ENCODE peak calls at places on chromosomes 3 and 15, in five cellular contexts. D is T-helper 1 cell, W is NCI-H526, U is Caco-2, Q is A549. S is an unnamed sample.

GRCh38 chr15:66876423-66876730 is 174.3 kb downstream of the SMAD6 start:
- DNase-seq in D (no peak), Q (no peak), W (no peak), U (no peak), S (no peak)

GRCh38 chr15:64507293-64507802 is 47.0 kb downstream of the ZNF609 start:
- DNase-seq in U (peak), D (peak), W (peak), Q (peak), S (no peak)

GRCh38 chr3:71208273-71209095 is 375.0 kb downstream of the FOXP1 start:
- DNase-seq in W (peak), D (no peak), Q (peak), U (peak), S (peak)

GRCh38 chr15:74780983-74781672 is 752 bp upstream of the CSK start:
- DNase-seq in W (no peak), Q (no peak), U (no peak), D (peak), S (peak)

GRCh38 chr3:169264711-169265110 is 398.8 kb downstream of the MECOM start:
- DNase-seq in Q (no peak), D (no peak), W (no peak), U (no peak), S (no peak)

GRCh38 chr3:153293222-153293621 is 131.2 kb downstream of the RAP2B start:
- DNase-seq in W (no peak), Q (no peak), U (no peak), D (no peak), S (no peak)

GRCh38 chr3:148955544-148956346 is 35.6 kb upstream of the GYG1 start:
- DNase-seq in Q (peak), D (peak), W (no peak), U (peak), S (peak)

GRCh38 chr3:3134750-3135448 is 8.2 kb downstream of the TRNT1 start:
- DNase-seq in U (no peak), Q (no peak), W (no peak), D (no peak), S (no peak)

GRCh38 chr3:112464264-112464663 is 35.0 kb downstream of the BTLA start:
- DNase-seq in W (no peak), U (no peak), Q (no peak), D (peak), S (no peak)

GRCh38 chr3:55416381-55416821 is 70.7 kb downstream of the WNT5A start:
- DNase-seq in D (no peak), W (no peak), U (peak), Q (peak), S (no peak)

GRCh38 chr3:131694351-131694750 is 191.6 kb upstream of the MRPL3 start:
- DNase-seq in D (no peak), Q (no peak), U (no peak), W (no peak), S (no peak)

GRCh38 chr15:47756872-47757271 is 39.6 kb downstream of the SEMA6D start:
- DNase-seq in U (no peak), Q (no peak), W (no peak), D (no peak), S (no peak)

GRCh38 chr15:96553931-96554330 is 223.4 kb downstream of the NR2F2 start:
- DNase-seq in D (no peak), W (no peak), U (no peak), Q (no peak), S (no peak)